ENCODE peak calls at places on chromosomes 7 and 10, in six cellular contexts. G, E, Y, I, M and F are unnamed samples.

GRCh38 chr7:107315821-107316220 is 147.0 kb downstream of the HBP1 start:
- DNase-seq in I (no peak), M (no peak), Y (no peak), G (no peak), E (no peak), F (peak; percentile 57)

GRCh38 chr7:101108330-101108857 is 18.5 kb upstream of the SERPINE1 start:
- DNase-seq in I (peak; percentile 78), M (peak; percentile 65), Y (peak; percentile 64), G (no peak), E (no peak), F (peak; percentile 48)

GRCh38 chr10:88232978-88233537 is 350.1 kb downstream of the RNLS start:
- DNase-seq in I (no peak), M (no peak), E (no peak), G (no peak), Y (no peak), F (no peak)

GRCh38 chr7:155122831-155123230 is 52.7 kb downstream of the HTR5A start:
- DNase-seq in E (no peak), M (no peak), I (no peak), G (no peak), Y (no peak), F (no peak)

GRCh38 chr10:87767253-87767652 is 50.8 kb downstream of the ATAD1 start:
- DNase-seq in G (no peak), I (peak; percentile 44), E (no peak), Y (no peak), M (peak; percentile 89), F (peak; percentile 80)

GRCh38 chr7:35446091-35446490 is 192.2 kb upstream of the TBX20 start:
- DNase-seq in M (no peak), Y (peak; percentile 41), E (no peak), I (no peak), G (no peak), F (no peak)

GRCh38 chr7:815284-816216 is 16.7 kb upstream of the SUN1 start:
- DNase-seq in M (peak; percentile 32), G (peak; percentile 74), I (peak; percentile 26), E (no peak), Y (no peak), F (peak; percentile 55)

GRCh38 chr10:131832056-131832685 is 68.6 kb upstream of the PPP2R2D start:
- DNase-seq in Y (no peak), G (no peak), I (no peak), E (no peak), M (no peak), F (no peak)

GRCh38 chr7:74355091-74355490 is 65.9 kb downstream of the CLIP2 start:
- DNase-seq in M (peak; percentile 83), I (peak; percentile 88), E (peak; percentile 76), G (no peak), Y (no peak), F (peak; percentile 86)

GRCh38 chr7:114944742-114945625 is 23.1 kb downstream of the MDFIC start:
- DNase-seq in G (peak; percentile 63), Y (peak; percentile 73), M (peak; percentile 93), I (peak; percentile 93), E (no peak), F (no peak)

GRCh38 chr7:128827971-128828711 is 2.1 kb upstream of the FLNC start:
- DNase-seq in Y (peak; percentile 72), G (peak; percentile 82), I (peak; percentile 75), E (peak; percentile 13), M (peak; percentile 91), F (no peak)

GRCh38 chr10:23294638-23295247 is 49.9 kb downstream of the C10orf67 start:
- DNase-seq in M (no peak), Y (no peak), I (peak; percentile 38), G (no peak), E (peak; percentile 23), F (peak; percentile 56)

GRCh38 chr10:119517235-119518141 is 25.0 kb downstream of the RGS10 start:
- DNase-seq in I (peak; percentile 55), M (peak; percentile 63), Y (no peak), G (no peak), E (no peak), F (no peak)

GRCh38 chr7:142571581-142571980 is 177.7 kb upstream of the PRSS1 start:
- DNase-seq in M (peak; percentile 49), Y (no peak), E (no peak), I (no peak), G (no peak), F (no peak)

GRCh38 chr7:7943951-7944350 is 24.6 kb upstream of the GLCCI1 start:
- DNase-seq in I (no peak), Y (no peak), G (no peak), M (no peak), E (peak; percentile 78), F (no peak)

GRCh38 chr10:97752956-97753355 is 16.0 kb downstream of the ZFYVE27 start:
- DNase-seq in M (no peak), I (no peak), G (no peak), Y (no peak), E (no peak), F (no peak)

GRCh38 chr7:110296321-110296720 is 794.6 kb upstream of the LRRN3 start:
- DNase-seq in Y (no peak), G (no peak), M (no peak), I (no peak), E (no peak), F (no peak)

GRCh38 chr7:116395125-116395791 is 104.3 kb upstream of the CAV2 start:
- DNase-seq in E (peak; percentile 98), G (peak; percentile 35), I (peak; percentile 79), Y (no peak), M (peak; percentile 98), F (peak; percentile 33)

GRCh38 chr10:71611131-71611530 is 108.4 kb downstream of the C10orf105 start:
- DNase-seq in G (no peak), Y (no peak), I (no peak), M (no peak), E (no peak), F (no peak)

GRCh38 chr10:101759354-101760247 is 16.3 kb downstream of the FGF8 start:
- DNase-seq in I (no peak), G (no peak), E (no peak), M (no peak), Y (no peak), F (no peak)

GRCh38 chr10:21230219-21230618 is 295.3 kb downstream of the SKIDA1 start:
- DNase-seq in E (no peak), G (no peak), Y (no peak), I (no peak), M (no peak), F (no peak)

GRCh38 chr7:74006451-74007259 is 21.3 kb upstream of the ELN start:
- DNase-seq in M (no peak), E (no peak), G (peak; percentile 49), Y (no peak), I (peak; percentile 62), F (no peak)

GRCh38 chr7:14047709-14048399 is 58.4 kb upstream of the ETV1 start:
- DNase-seq in Y (no peak), E (no peak), I (no peak), M (no peak), G (no peak), F (no peak)

GRCh38 chr10:62399211-62399610 is 25.0 kb downstream of the ZNF365 start:
- DNase-seq in G (no peak), Y (no peak), E (no peak), M (peak; percentile 89), I (peak; percentile 56), F (no peak)

DNA sequence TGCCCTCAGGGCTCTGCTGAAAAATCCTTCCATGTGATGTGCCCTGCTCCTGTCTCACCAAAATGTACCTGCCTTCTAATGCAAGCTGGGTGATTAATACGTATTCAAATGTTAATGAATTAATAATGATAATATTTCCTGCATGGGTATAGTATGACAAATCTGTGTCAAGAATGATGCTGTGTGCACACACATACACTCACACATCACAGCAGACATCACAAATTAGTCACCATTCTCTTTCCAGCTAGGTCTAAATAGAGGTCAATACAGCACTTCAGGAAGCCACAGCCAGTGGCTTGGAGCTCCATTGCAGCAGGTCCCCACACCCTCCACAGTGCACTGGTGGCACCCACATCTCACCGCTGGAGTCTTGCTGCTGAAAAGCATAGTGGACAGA is 681.2 kb upstream of the NRP1 start:
- DNase-seq in Y (no peak), M (no peak), G (no peak), I (no peak), E (peak; percentile 87), F (no peak)
- TF ChIP-seq CTCF in Y (no peak), M (no peak), G (no peak), I (no peak), E (no peak), F (no peak)

DNA sequence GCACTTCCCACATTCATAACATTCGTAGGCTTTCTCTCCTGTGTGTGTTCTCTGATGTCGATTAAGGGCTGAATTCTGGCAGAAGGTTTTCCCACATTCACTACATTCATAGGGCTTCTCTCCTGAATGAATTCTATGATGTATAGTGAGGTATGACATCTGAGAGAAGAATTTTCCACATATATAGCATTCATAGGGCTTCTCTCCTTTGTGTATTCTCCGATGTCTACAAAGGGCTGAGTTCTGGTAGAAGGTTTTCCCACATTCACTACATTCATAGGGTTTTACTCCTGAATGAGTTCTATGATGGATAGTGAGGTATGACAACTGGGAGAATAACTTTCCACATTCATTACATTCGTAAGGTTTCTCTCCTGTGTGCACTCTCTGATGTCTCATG is 15.6 kb downstream of the ZNF12 start:
- DNase-seq in Y (no peak), E (no peak), I (no peak), G (no peak), M (no peak), F (no peak)
- H3K36me3 ChIP-seq in Y (peaks cover 100% of the 10 kb centered on the region), E (peaks cover 37% of the 10 kb centered on the region), I (peaks cover 86% of the 10 kb centered on the region), G (peaks cover 88% of the 10 kb centered on the region), M (peaks cover 6% of the 10 kb centered on the region), F (peaks cover 100% of the 10 kb centered on the region)

DNA sequence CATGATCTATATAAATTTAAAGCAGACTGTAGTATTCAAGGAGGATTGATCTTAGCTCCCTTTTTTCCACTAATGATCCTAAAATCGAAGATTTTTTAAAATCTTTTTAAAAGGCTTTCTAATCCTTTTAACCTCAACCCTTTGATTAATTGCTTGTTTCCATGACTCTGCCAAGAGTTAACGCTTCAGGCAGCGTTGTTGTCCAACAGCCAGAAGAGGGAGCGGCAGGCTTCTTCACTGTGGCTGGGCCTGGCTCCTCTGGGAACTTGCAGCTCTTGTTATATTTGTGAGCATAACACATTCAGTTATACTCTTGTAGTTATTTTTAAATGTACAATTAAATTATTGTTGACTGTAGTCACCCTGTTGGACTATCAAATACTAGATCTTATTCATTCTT is 26.3 kb downstream of the CRCP start:
- DNase-seq in E (peak; percentile 69), G (peak; percentile 85), M (peak; percentile 82), I (peak; percentile 89), Y (peak; percentile 52), F (peak; percentile 65)
- TF ChIP-seq CTCF in E (peak; percentile 54), G (peak; percentile 72), M (peak; percentile 85), I (peak; percentile 83), Y (peak; percentile 82), F (peak; percentile 63)

GRCh38 chr7:124250297-124251034 is 217.6 kb upstream of the TMEM229A start:
- DNase-seq in I (no peak), M (no peak), G (no peak), E (peak; percentile 36), Y (no peak), F (no peak)
- H3K36me3 ChIP-seq in I (no peaks in the 10 kb centered on the region), M (no peaks in the 10 kb centered on the region), G (no peaks in the 10 kb centered on the region), E (no peaks in the 10 kb centered on the region), Y (no peaks in the 10 kb centered on the region), F (no peaks in the 10 kb centered on the region)